ENCODE peak calls at places on chromosomes 5 and 9, in seven cellular contexts. F is fibroblast of lung, Y is tibial nerve, D is AG04450, K is IMR-90, X is GM12878, W is PC-3. P is an unnamed sample.

GRCh38 chr5:154194348-154195329 is 4.1 kb downstream of the GALNT10 start:
- DNase-seq in F (peak), Y (no peak), D (no peak), K (peak), X (no peak), W (peak), P (no peak)

GRCh38 chr5:26833596-26833995 is 204.8 kb downstream of the CDH9 start:
- DNase-seq in F (no peak), Y (no peak), D (no peak), K (no peak), X (no peak), W (peak), P (no peak)

GRCh38 chr9:135474915-135475314 is 4.7 kb upstream of the PPP1R26 start:
- DNase-seq in F (peak), Y (no peak), D (no peak), K (no peak), X (no peak), W (no peak), P (peak)

GRCh38 chr5:86546582-86546981 is 71.2 kb upstream of the COX7C start:
- DNase-seq in F (no peak), Y (no peak), D (no peak), K (no peak), X (no peak), W (peak), P (no peak)

GRCh38 chr5:122515709-122516431 is 203.8 kb downstream of the SNCAIP start:
- DNase-seq in F (peak), Y (peak), D (peak), K (peak), X (no peak), W (peak), P (no peak)

GRCh38 chr5:172412724-172413260 is 41.5 kb downstream of the SH3PXD2B start:
- DNase-seq in F (peak), Y (peak), D (peak), K (peak), X (peak), W (peak), P (no peak)

GRCh38 chr9:109408759-109409462 is 88.1 kb upstream of the EPB41L4B start:
- DNase-seq in F (peak), Y (no peak), D (no peak), K (peak), X (no peak), W (no peak), P (no peak)

GRCh38 chr5:172149073-172149472 is 39.0 kb downstream of the STK10 start:
- DNase-seq in F (peak), Y (no peak), D (peak), K (peak), X (no peak), W (no peak), P (no peak)

GRCh38 chr5:24059716-24060115 is 552.3 kb downstream of the PRDM9 start:
- DNase-seq in F (no peak), Y (no peak), D (no peak), K (no peak), X (no peak), W (peak), P (no peak)

GRCh38 chr9:32378496-32378895 is 5.9 kb upstream of the ACO1 start:
- DNase-seq in F (peak), Y (peak), D (peak), K (peak), X (peak), W (peak), P (no peak)

GRCh38 chr5:32651089-32651488 is 60.0 kb upstream of the NPR3 start:
- DNase-seq in F (no peak), Y (no peak), D (no peak), K (no peak), X (no peak), W (no peak), P (no peak)

GRCh38 chr5:109630109-109630508 is 59.6 kb upstream of the MAN2A1 start:
- DNase-seq in F (peak), Y (no peak), D (no peak), K (no peak), X (no peak), W (no peak), P (no peak)

GRCh38 chr5:163915481-163915961 is 410.1 kb downstream of the MAT2B start:
- DNase-seq in F (peak), Y (no peak), D (peak), K (peak), X (peak), W (peak), P (no peak)

GRCh38 chr5:147346006-147346561 is 111.3 kb downstream of the STK32A start:
- DNase-seq in F (no peak), Y (no peak), D (no peak), K (no peak), X (no peak), W (no peak), P (no peak)

GRCh38 chr5:180593446-180594206 is 2.3 kb upstream of the SCGB3A1 start:
- DNase-seq in F (no peak), Y (no peak), D (no peak), K (no peak), X (no peak), W (no peak), P (no peak)

GRCh38 chr9:31639444-31639843 is 745.0 kb upstream of the ACO1 start:
- DNase-seq in F (no peak), Y (no peak), D (no peak), K (no peak), X (no peak), W (no peak), P (no peak)

GRCh38 chr5:11378462-11378861 is 525.8 kb downstream of the CTNND2 start:
- DNase-seq in F (no peak), Y (no peak), D (no peak), K (no peak), X (no peak), W (no peak), P (no peak)

GRCh38 chr5:618450-618849 is 6.3 kb downstream of the CEP72 start:
- DNase-seq in F (no peak), Y (no peak), D (no peak), K (no peak), X (no peak), W (no peak), P (no peak)

GRCh38 chr5:36198281-36198680 is 43.4 kb downstream of the NADK2 start:
- DNase-seq in F (peak), Y (no peak), D (no peak), K (peak), X (no peak), W (no peak), P (no peak)

GRCh38 chr5:71456362-71456743 is 902 bp downstream of the BDP1 start:
- DNase-seq in F (no peak), Y (no peak), D (no peak), K (no peak), X (no peak), W (peak), P (no peak)

GRCh38 chr9:124221685-124222084 is 36.1 kb upstream of the NEK6 start:
- DNase-seq in F (no peak), Y (no peak), D (no peak), K (no peak), X (no peak), W (no peak), P (no peak)

GRCh38 chr9:8362250-8362649 is 562.7 kb upstream of the DMAC1 start:
- DNase-seq in F (no peak), Y (no peak), D (no peak), K (no peak), X (no peak), W (no peak), P (no peak)

GRCh38 chr9:16867571-16868311 is 2.7 kb downstream of the BNC2 start:
- DNase-seq in F (peak), Y (peak), D (no peak), K (peak), X (no peak), W (peak), P (no peak)

GRCh38 chr5:14186132-14186830 is 43.1 kb downstream of the TRIO start:
- DNase-seq in F (peak), Y (no peak), D (peak), K (peak), X (no peak), W (peak), P (no peak)

GRCh38 chr5:1029270-1029944 is 20.8 kb downstream of the NKD2 start:
- DNase-seq in F (no peak), Y (no peak), D (no peak), K (no peak), X (no peak), W (no peak), P (no peak)

GRCh38 chr5:97729938-97730337 is 546.9 kb upstream of the RIOK2 start:
- DNase-seq in F (no peak), Y (no peak), D (no peak), K (no peak), X (no peak), W (no peak), P (no peak)

DNA sequence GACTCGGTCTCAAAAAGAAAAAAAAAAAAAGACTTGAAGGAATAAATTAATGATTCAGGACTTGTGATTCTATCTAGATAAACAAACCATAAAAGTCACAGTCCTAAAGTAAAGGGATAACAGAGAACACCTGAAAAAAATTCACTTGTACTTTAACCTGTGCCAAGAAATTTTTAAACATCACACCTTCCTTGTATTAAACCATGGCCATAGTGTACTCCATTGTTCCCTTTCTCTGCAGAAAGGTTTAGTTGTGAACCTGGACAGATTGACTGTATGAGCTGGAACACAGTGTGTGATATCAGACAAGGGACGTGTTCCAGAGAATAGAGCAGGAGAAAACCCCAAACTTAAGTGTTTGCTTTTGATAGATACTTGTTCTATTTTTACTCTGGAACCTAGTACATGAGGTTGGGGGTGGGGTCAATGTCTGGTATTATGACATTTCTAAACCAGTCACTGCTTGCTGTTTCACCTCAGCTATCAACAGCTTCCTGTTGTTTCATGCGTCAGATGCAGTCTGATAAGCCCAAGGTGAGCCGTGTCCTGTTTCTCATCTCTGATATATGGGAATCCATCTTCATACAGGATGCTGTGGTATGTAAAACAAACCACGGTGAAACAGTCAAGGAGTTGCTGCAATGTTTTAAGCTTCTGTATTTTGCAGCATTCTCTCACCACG is 62.5 kb upstream of the ITGA1 start:
- DNase-seq in F (peak), Y (no peak), D (no peak), K (peak), X (no peak), W (peak), P (no peak)
- H3K27ac ChIP-seq in F (no peak), Y (peak), D (no peak), K (no peak), X (no peak), W (peak), P (no peak)

GRCh38 chr5:58838732-58839131 is 255.9 kb downstream of the RAB3C start:
- DNase-seq in F (no peak), Y (no peak), D (no peak), K (no peak), X (no peak), W (no peak), P (no peak)
- H3K27ac ChIP-seq in F (no peak), Y (no peak), D (no peak), K (no peak), X (no peak), W (no peak), P (no peak)

DNA sequence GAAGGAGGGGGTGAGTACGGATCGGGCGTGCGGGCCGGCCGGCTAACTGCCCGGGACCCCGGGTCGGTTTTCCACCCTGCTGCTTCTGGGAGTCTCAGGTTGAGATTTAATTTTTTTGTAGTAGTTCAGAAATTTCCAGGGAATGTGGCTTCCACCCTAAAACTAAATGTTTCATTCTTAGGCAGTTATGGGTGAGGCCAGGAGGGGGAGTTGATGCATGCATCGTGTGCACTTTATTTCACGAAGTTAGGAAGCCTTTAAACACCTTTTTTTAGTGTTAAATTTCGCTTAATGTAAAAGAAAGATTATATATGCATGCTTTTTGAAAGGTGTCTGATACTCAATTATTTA is 914 bp downstream of the CDK9 start:
- DNase-seq in F (no peak), Y (no peak), D (no peak), K (no peak), X (no peak), W (no peak), P (no peak)
- H3K27ac ChIP-seq in F (peak), Y (peak), D (peak), K (peak), X (peak), W (peak), P (no peak)

GRCh38 chr5:98769006-98769255 is 4.5 kb upstream of the RGMB start:
- DNase-seq in F (no peak), Y (peak), D (no peak), K (no peak), X (no peak), W (peak), P (peak)
- H3K27ac ChIP-seq in F (peak), Y (peak), D (peak), K (peak), X (no peak), W (no peak), P (peak)

GRCh38 chr9:14342746-14343145 is 28.8 kb upstream of the NFIB start:
- DNase-seq in F (no peak), Y (no peak), D (no peak), K (no peak), X (no peak), W (no peak), P (no peak)

GRCh38 chr9:14343948-14344547 is 30.1 kb upstream of the NFIB start:
- DNase-seq in F (no peak), Y (no peak), D (no peak), K (no peak), X (no peak), W (no peak), P (peak)

GRCh38 chr9:14341437-14342133 is 27.6 kb upstream of the NFIB start:
- DNase-seq in F (no peak), Y (no peak), D (no peak), K (no peak), X (no peak), W (no peak), P (no peak)

GRCh38 chr9:14344846-14345585 is 31.1 kb upstream of the NFIB start:
- DNase-seq in F (no peak), Y (no peak), D (no peak), K (no peak), X (no peak), W (no peak), P (no peak)

DNA sequence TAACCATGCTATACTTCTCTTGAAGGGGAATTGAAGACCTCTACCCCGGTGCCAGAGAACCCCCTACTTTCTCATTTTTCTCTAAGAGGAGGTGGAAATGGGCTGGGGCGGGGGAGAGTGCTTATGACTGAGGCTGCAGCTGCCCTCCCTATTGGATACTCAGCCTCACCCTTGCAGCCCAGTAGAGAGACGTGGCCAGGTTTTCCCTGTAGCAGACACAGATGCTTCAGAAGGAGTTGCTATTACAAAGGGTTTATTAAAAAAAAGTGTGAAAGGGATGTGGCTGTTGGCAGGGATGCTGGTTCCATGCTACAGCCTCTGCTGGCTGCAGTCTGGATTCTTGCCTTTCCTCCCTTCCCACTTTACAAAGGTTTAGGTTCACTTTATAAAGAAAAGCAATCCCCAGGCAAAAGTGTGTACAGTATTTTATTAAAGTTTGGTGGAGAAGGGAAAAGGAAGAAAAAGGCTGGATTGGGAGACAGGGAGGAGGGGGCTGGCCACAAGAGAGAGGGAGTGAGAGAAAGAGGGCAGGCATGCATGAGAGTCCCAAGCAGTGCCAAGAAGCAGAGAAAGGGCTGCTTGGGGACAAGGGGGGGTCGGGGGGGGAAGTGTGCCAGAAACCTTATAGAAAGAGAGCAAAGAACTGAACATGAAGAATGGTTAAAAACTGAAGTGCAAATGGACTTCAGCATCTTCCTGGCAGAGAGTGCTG is 29.5 kb upstream of the NFIB start:
- DNase-seq in F (no peak), Y (no peak), D (no peak), K (no peak), X (no peak), W (no peak), P (no peak)
- H3K27ac ChIP-seq in F (no peak), Y (peak), D (no peak), K (no peak), X (no peak), W (no peak), P (peak)

GRCh38 chr9:136671646-136672430 is 9.1 kb downstream of the EGFL7 start:
- DNase-seq in F (no peak), Y (peak), D (no peak), K (no peak), X (no peak), W (peak), P (no peak)
- H3K27ac ChIP-seq in F (no peak), Y (no peak), D (no peak), K (no peak), X (no peak), W (no peak), P (no peak)

GRCh38 chr5:133846478-133847226 is 121.8 kb downstream of the C5orf15 start:
- DNase-seq in F (no peak), Y (no peak), D (no peak), K (no peak), X (no peak), W (no peak), P (no peak)
- H3K27ac ChIP-seq in F (no peak), Y (no peak), D (no peak), K (no peak), X (no peak), W (no peak), P (no peak)

DNA sequence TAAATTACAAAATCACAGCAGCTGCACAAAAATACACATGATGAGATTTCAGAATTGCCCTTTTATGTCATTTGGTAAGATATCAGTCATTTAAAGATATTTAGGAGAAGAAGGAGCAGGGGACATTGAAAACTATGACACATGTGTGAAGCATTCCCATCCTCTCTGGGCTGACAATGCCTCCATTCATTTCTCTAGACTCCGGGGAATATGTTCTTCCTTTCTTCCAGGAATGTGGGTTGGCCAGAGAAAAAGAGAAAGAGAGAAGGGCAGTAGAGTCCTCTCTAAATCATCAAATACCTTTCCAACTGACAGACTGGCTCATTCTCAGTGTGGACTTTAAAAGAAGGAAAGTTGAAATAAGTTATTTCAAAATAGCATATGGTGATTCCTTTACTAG is 205.6 kb upstream of the ADAMTSL1 start:
- DNase-seq in F (peak), Y (no peak), D (no peak), K (peak), X (no peak), W (peak), P (no peak)
- H3K27ac ChIP-seq in F (no peak), Y (no peak), D (no peak), K (no peak), X (no peak), W (peak), P (no peak)

GRCh38 chr9:130186051-130186450 is 13.8 kb downstream of the NCS1 start:
- DNase-seq in F (no peak), Y (no peak), D (no peak), K (peak), X (no peak), W (no peak), P (no peak)

GRCh38 chr9:130183133-130183762 is 11.0 kb downstream of the NCS1 start:
- DNase-seq in F (peak), Y (no peak), D (peak), K (peak), X (no peak), W (no peak), P (no peak)

GRCh38 chr9:130185494-130186005 is 13.3 kb downstream of the NCS1 start:
- DNase-seq in F (peak), Y (no peak), D (no peak), K (peak), X (no peak), W (no peak), P (no peak)

GRCh38 chr9:130186839-130187522 is 14.8 kb downstream of the NCS1 start:
- DNase-seq in F (peak), Y (no peak), D (no peak), K (peak), X (no peak), W (peak), P (no peak)

GRCh38 chr9:130184983-130185382 is 12.8 kb downstream of the NCS1 start:
- DNase-seq in F (no peak), Y (no peak), D (no peak), K (no peak), X (no peak), W (no peak), P (no peak)
- H3K27ac ChIP-seq in F (peak), Y (peak), D (peak), K (peak), X (no peak), W (no peak), P (peak)

P was measured in dorsolateral prefrontal cortex.